ENCODE peak calls at places on chromosomes 11 and 22, in nine cellular contexts. One of them, this sample, is unnamed.

GRCh38 chr11:65504671-65505433 is 6.0 kb downstream of the MALAT1 start:
- DNase-seq in AG04449: no peak
- DNase-seq in AG04450: no peak
- DNase-seq in fibroblast of lung: peak
- DNase-seq in cardiac muscle cell: no peak
- DNase-seq in esophagus squamous epithelium: no peak
- DNase-seq in GM06990: no peak
- DNase-seq in left ventricle myocardium inferior: no peak
- DNase-seq in uterus: no peak
- DNase-seq in this sample: no peak

GRCh38 chr22:17781319-17782031 is 7.2 kb upstream of the BID start:
- DNase-seq in AG04449: peak
- DNase-seq in AG04450: peak
- DNase-seq in fibroblast of lung: peak
- DNase-seq in cardiac muscle cell: no peak
- DNase-seq in esophagus squamous epithelium: no peak
- DNase-seq in GM06990: peak
- DNase-seq in left ventricle myocardium inferior: no peak
- DNase-seq in uterus: no peak
- DNase-seq in this sample: peak

GRCh38 chr22:38313384-38313955 is 3.8 kb downstream of the CSNK1E start:
- DNase-seq in AG04449: peak
- DNase-seq in AG04450: peak
- DNase-seq in fibroblast of lung: peak
- DNase-seq in cardiac muscle cell: no peak
- DNase-seq in esophagus squamous epithelium: no peak
- DNase-seq in GM06990: peak
- DNase-seq in left ventricle myocardium inferior: peak
- DNase-seq in uterus: peak
- DNase-seq in this sample: peak

GRCh38 chr11:55838452-55838851 is at the start of gene OR5D16:
- DNase-seq in AG04449: no peak
- DNase-seq in AG04450: no peak
- DNase-seq in fibroblast of lung: no peak
- DNase-seq in cardiac muscle cell: no peak
- DNase-seq in esophagus squamous epithelium: no peak
- DNase-seq in GM06990: no peak
- DNase-seq in left ventricle myocardium inferior: no peak
- DNase-seq in uterus: no peak
- DNase-seq in this sample: no peak

GRCh38 chr22:29050457-29050856 is 11.2 kb downstream of the C22orf31 start:
- DNase-seq in AG04449: no peak
- DNase-seq in AG04450: no peak
- DNase-seq in fibroblast of lung: no peak
- DNase-seq in cardiac muscle cell: no peak
- DNase-seq in esophagus squamous epithelium: no peak
- DNase-seq in GM06990: no peak
- DNase-seq in left ventricle myocardium inferior: no peak
- DNase-seq in uterus: no peak
- DNase-seq in this sample: no peak

GRCh38 chr22:36398602-36399472 is 11.1 kb upstream of the MYH9 start:
- DNase-seq in AG04449: no peak
- DNase-seq in AG04450: no peak
- DNase-seq in fibroblast of lung: peak
- DNase-seq in cardiac muscle cell: no peak
- DNase-seq in esophagus squamous epithelium: no peak
- DNase-seq in GM06990: no peak
- DNase-seq in left ventricle myocardium inferior: no peak
- DNase-seq in uterus: no peak
- DNase-seq in this sample: no peak

GRCh38 chr11:99522467-99523173 is 501.9 kb downstream of the CNTN5 start:
- DNase-seq in AG04449: no peak
- DNase-seq in AG04450: no peak
- DNase-seq in fibroblast of lung: peak
- DNase-seq in cardiac muscle cell: no peak
- DNase-seq in esophagus squamous epithelium: no peak
- DNase-seq in GM06990: no peak
- DNase-seq in left ventricle myocardium inferior: no peak
- DNase-seq in uterus: no peak
- DNase-seq in this sample: no peak

GRCh38 chr22:41636467-41636866 is 15.4 kb downstream of the XRCC6 start:
- DNase-seq in AG04449: no peak
- DNase-seq in AG04450: no peak
- DNase-seq in fibroblast of lung: peak
- DNase-seq in cardiac muscle cell: no peak
- DNase-seq in esophagus squamous epithelium: no peak
- DNase-seq in GM06990: no peak
- DNase-seq in left ventricle myocardium inferior: peak
- DNase-seq in uterus: no peak
- DNase-seq in this sample: peak

GRCh38 chr11:62680825-62681240 is 2.0 kb upstream of the UBXN1 start:
- DNase-seq in AG04449: no peak
- DNase-seq in AG04450: peak
- DNase-seq in fibroblast of lung: peak
- DNase-seq in cardiac muscle cell: peak
- DNase-seq in esophagus squamous epithelium: no peak
- DNase-seq in GM06990: no peak
- DNase-seq in left ventricle myocardium inferior: peak
- DNase-seq in uterus: no peak
- DNase-seq in this sample: peak

GRCh38 chr11:65640483-65641207 is 2.7 kb downstream of the SIPA1 start:
- DNase-seq in AG04449: no peak
- DNase-seq in AG04450: no peak
- DNase-seq in fibroblast of lung: no peak
- DNase-seq in cardiac muscle cell: no peak
- DNase-seq in esophagus squamous epithelium: no peak
- DNase-seq in GM06990: no peak
- DNase-seq in left ventricle myocardium inferior: peak
- DNase-seq in uterus: no peak
- DNase-seq in this sample: no peak

GRCh38 chr11:2673871-2674471 is 25.8 kb downstream of the KCNQ1OT1 start:
- DNase-seq in AG04449: no peak
- DNase-seq in AG04450: no peak
- DNase-seq in fibroblast of lung: peak
- DNase-seq in cardiac muscle cell: no peak
- DNase-seq in esophagus squamous epithelium: no peak
- DNase-seq in GM06990: no peak
- DNase-seq in left ventricle myocardium inferior: no peak
- DNase-seq in uterus: no peak
- DNase-seq in this sample: no peak

GRCh38 chr11:36164522-36165250 is 124.5 kb downstream of the COMMD9 start:
- DNase-seq in AG04449: no peak
- DNase-seq in AG04450: no peak
- DNase-seq in fibroblast of lung: no peak
- DNase-seq in cardiac muscle cell: no peak
- DNase-seq in esophagus squamous epithelium: no peak
- DNase-seq in GM06990: no peak
- DNase-seq in left ventricle myocardium inferior: no peak
- DNase-seq in uterus: no peak
- DNase-seq in this sample: no peak

DNA sequence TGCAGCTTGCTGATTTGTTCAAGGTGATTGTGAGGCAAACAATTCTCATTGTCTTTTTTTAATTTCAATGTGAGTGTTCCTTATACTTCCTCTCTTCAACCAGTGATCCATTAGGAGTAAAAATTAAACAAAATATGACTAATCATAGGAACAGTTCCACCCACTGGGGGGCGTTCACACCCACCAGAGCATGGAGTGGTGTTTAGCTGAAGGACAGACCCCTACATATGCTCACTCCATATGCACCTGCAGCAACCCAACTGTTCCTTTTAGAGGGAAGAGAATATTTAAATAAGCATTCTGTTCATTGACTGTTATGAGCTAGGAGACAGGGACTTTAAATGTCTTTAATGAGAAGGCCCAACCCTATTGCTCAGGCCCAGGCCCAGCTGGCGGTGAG is 78.7 kb upstream of the DRD2 start:
- DNase-seq in AG04449: no peak
- DNase-seq in AG04450: no peak
- DNase-seq in fibroblast of lung: peak
- DNase-seq in cardiac muscle cell: peak
- DNase-seq in esophagus squamous epithelium: no peak
- DNase-seq in GM06990: no peak
- DNase-seq in left ventricle myocardium inferior: no peak
- DNase-seq in uterus: no peak
- DNase-seq in this sample: no peak
- TF ChIP-seq CTCF in AG04449: no peak
- TF ChIP-seq CTCF in AG04450: no peak
- TF ChIP-seq CTCF in fibroblast of lung: no peak
- TF ChIP-seq CTCF in cardiac muscle cell: peak
- TF ChIP-seq CTCF in esophagus squamous epithelium: no peak
- TF ChIP-seq CTCF in GM06990: no peak
- TF ChIP-seq CTCF in left ventricle myocardium inferior: no peak
- TF ChIP-seq CTCF in uterus: no peak
- TF ChIP-seq CTCF in this sample: no peak

GRCh38 chr22:22357024-22357868 is 112.7 kb downstream of the VPREB1 start:
- DNase-seq in AG04449: no peak
- DNase-seq in AG04450: peak
- DNase-seq in fibroblast of lung: peak
- DNase-seq in cardiac muscle cell: peak
- DNase-seq in esophagus squamous epithelium: no peak
- DNase-seq in GM06990: peak
- DNase-seq in left ventricle myocardium inferior: peak
- DNase-seq in uterus: peak
- DNase-seq in this sample: peak
- H3K4me3 ChIP-seq in AG04449: no peak
- H3K4me3 ChIP-seq in AG04450: no peak
- H3K4me3 ChIP-seq in fibroblast of lung: no peak
- H3K4me3 ChIP-seq in cardiac muscle cell: no peak
- H3K4me3 ChIP-seq in esophagus squamous epithelium: no peak
- H3K4me3 ChIP-seq in GM06990: no peak
- H3K4me3 ChIP-seq in left ventricle myocardium inferior: no peak
- H3K4me3 ChIP-seq in uterus: no peak
- H3K4me3 ChIP-seq in this sample: no peak

GRCh38 chr22:20773793-20774212 is at the start of gene SERPIND1:
- DNase-seq in AG04449: no peak
- DNase-seq in AG04450: no peak
- DNase-seq in fibroblast of lung: no peak
- DNase-seq in cardiac muscle cell: peak
- DNase-seq in esophagus squamous epithelium: no peak
- DNase-seq in GM06990: no peak
- DNase-seq in left ventricle myocardium inferior: no peak
- DNase-seq in uterus: no peak
- DNase-seq in this sample: no peak

GRCh38 chr22:20774882-20775281 is 969 bp downstream of the SERPIND1 start:
- DNase-seq in AG04449: no peak
- DNase-seq in AG04450: no peak
- DNase-seq in fibroblast of lung: no peak
- DNase-seq in cardiac muscle cell: no peak
- DNase-seq in esophagus squamous epithelium: no peak
- DNase-seq in GM06990: no peak
- DNase-seq in left ventricle myocardium inferior: no peak
- DNase-seq in uterus: no peak
- DNase-seq in this sample: no peak

GRCh38 chr22:20775342-20775895 is 1.5 kb downstream of the SERPIND1 start:
- DNase-seq in AG04449: no peak
- DNase-seq in AG04450: no peak
- DNase-seq in fibroblast of lung: no peak
- DNase-seq in cardiac muscle cell: no peak
- DNase-seq in esophagus squamous epithelium: no peak
- DNase-seq in GM06990: no peak
- DNase-seq in left ventricle myocardium inferior: no peak
- DNase-seq in uterus: no peak
- DNase-seq in this sample: no peak

GRCh38 chr22:20776624-20777405 is 2.9 kb downstream of the SERPIND1 start:
- DNase-seq in AG04449: no peak
- DNase-seq in AG04450: no peak
- DNase-seq in fibroblast of lung: no peak
- DNase-seq in cardiac muscle cell: no peak
- DNase-seq in esophagus squamous epithelium: no peak
- DNase-seq in GM06990: no peak
- DNase-seq in left ventricle myocardium inferior: no peak
- DNase-seq in uterus: no peak
- DNase-seq in this sample: no peak

GRCh38 chr22:20771918-20772625 is 1.8 kb upstream of the SERPIND1 start:
- DNase-seq in AG04449: no peak
- DNase-seq in AG04450: no peak
- DNase-seq in fibroblast of lung: no peak
- DNase-seq in cardiac muscle cell: peak
- DNase-seq in esophagus squamous epithelium: no peak
- DNase-seq in GM06990: no peak
- DNase-seq in left ventricle myocardium inferior: no peak
- DNase-seq in uterus: no peak
- DNase-seq in this sample: no peak
- TF ChIP-seq CTCF in AG04449: no peak
- TF ChIP-seq CTCF in AG04450: peak
- TF ChIP-seq CTCF in fibroblast of lung: no peak
- TF ChIP-seq CTCF in cardiac muscle cell: no peak
- TF ChIP-seq CTCF in esophagus squamous epithelium: no peak
- TF ChIP-seq CTCF in GM06990: no peak
- TF ChIP-seq CTCF in left ventricle myocardium inferior: no peak
- TF ChIP-seq CTCF in uterus: no peak
- TF ChIP-seq CTCF in this sample: peak

DNA sequence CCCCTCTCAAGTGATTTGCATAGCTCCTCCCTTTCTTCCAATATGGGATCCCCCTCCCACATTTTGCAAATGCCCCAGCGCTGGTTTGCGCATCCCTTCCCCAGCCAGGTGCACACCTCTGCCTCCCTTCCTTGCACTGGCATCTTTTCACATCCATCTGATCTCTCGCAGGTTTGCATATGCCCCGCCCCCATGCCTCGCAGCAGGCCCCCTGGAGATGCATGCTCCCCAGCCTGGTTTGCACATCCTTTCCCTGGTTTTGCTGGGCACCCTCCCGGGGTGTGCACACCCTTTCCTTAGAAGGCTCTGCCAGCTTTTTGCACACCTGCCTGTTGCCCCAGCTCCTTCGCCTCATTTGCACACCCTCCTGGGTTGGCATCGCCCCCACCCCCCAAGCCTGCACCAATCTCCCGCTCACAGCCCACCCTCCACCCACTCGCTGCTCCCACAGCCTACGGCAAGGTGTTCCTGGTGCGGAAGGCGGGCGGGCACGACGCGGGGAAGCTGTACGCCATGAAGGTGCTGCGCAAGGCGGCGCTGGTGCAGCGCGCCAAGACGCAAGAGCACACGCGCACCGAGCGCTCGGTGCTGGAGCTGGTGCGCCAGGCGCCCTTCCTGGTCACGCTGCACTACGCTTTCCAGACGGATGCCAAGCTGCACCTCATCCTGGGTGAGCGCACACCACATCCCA is 895 bp downstream of the RPS6KA4 start:
- DNase-seq in AG04449: no peak
- DNase-seq in AG04450: no peak
- DNase-seq in fibroblast of lung: no peak
- DNase-seq in cardiac muscle cell: no peak
- DNase-seq in esophagus squamous epithelium: no peak
- DNase-seq in GM06990: peak
- DNase-seq in left ventricle myocardium inferior: no peak
- DNase-seq in uterus: no peak
- DNase-seq in this sample: no peak
- H3K4me3 ChIP-seq in AG04449: peak
- H3K4me3 ChIP-seq in AG04450: peak
- H3K4me3 ChIP-seq in fibroblast of lung: peak
- H3K4me3 ChIP-seq in cardiac muscle cell: peak
- H3K4me3 ChIP-seq in esophagus squamous epithelium: peak
- H3K4me3 ChIP-seq in GM06990: peak
- H3K4me3 ChIP-seq in left ventricle myocardium inferior: peak
- H3K4me3 ChIP-seq in uterus: peak
- H3K4me3 ChIP-seq in this sample: peak